ENCODE peak calls at places on chromosome 4, in five cellular contexts. O is naive thymus-derived CD4-positive, alpha-beta T cell; W is tibial artery; L is CD8-positive, alpha-beta T cell; A is suprapubic skin. N is an unnamed sample. For H3K4me1 and H3K27me3, the result is how much of the 10 kb centered on the place peaks cover.

GRCh38 chr4:28073860-28074555 is 1213.4 kb downstream of the STIM2 start:
- DNase-seq in O (no peak), W (no peak), L (no peak), A (no peak), N (no peak)

GRCh38 chr4:136009258-136009832 is 1522.9 kb downstream of the PCDH18 start:
- DNase-seq in O (no peak), W (no peak), L (no peak), A (no peak), N (no peak)

GRCh38 chr4:80336582-80336981 is 1.1 kb downstream of the CFAP299 start:
- DNase-seq in O (no peak), W (no peak), L (no peak), A (no peak), N (no peak)

GRCh38 chr4:85498068-85498733 is 23.3 kb downstream of the ARHGAP24 start:
- DNase-seq in O (no peak), W (peak), L (no peak), A (peak), N (no peak)

GRCh38 chr4:175542787-175543186 is 269.3 kb downstream of the GPM6A start:
- DNase-seq in O (no peak), W (no peak), L (no peak), A (no peak), N (no peak)

GRCh38 chr4:140976768-140977167 is 156.5 kb downstream of the RNF150 start:
- DNase-seq in O (no peak), W (no peak), L (no peak), A (no peak), N (no peak)

GRCh38 chr4:3466691-3467600 is 3.8 kb downstream of the DOK7 start:
- DNase-seq in O (no peak), W (no peak), L (no peak), A (no peak), N (no peak)

GRCh38 chr4:113645288-113645687 is 116.2 kb downstream of the CAMK2D start:
- DNase-seq in O (no peak), W (no peak), L (no peak), A (no peak), N (no peak)

GRCh38 chr4:101500742-101501141 is 153.4 kb upstream of the PPP3CA start:
- DNase-seq in O (no peak), W (no peak), L (no peak), A (no peak), N (no peak)

GRCh38 chr4:131551306-131551705 is 1597.8 kb upstream of the PCDH10 start:
- DNase-seq in O (no peak), W (no peak), L (no peak), A (no peak), N (no peak)

GRCh38 chr4:27270435-27270834 is 409.8 kb downstream of the STIM2 start:
- DNase-seq in O (no peak), W (no peak), L (no peak), A (no peak), N (no peak)

GRCh38 chr4:38455092-38455855 is 208.7 kb upstream of the KLF3 start:
- DNase-seq in O (peak), W (no peak), L (no peak), A (no peak), N (no peak)

GRCh38 chr4:186920486-186920885 is 196.8 kb upstream of the FAT1 start:
- DNase-seq in O (no peak), W (no peak), L (no peak), A (no peak), N (no peak)

GRCh38 chr4:95693594-95693993 is 144.8 kb upstream of the UNC5C start:
- DNase-seq in O (no peak), W (no peak), L (no peak), A (no peak), N (no peak)

GRCh38 chr4:60209588-60209987 is 990.5 kb upstream of the ADGRL3 start:
- DNase-seq in O (no peak), W (no peak), L (no peak), A (no peak), N (no peak)

GRCh38 chr4:61397174-61397573 is 197.0 kb downstream of the ADGRL3 start:
- DNase-seq in O (no peak), W (no peak), L (no peak), A (no peak), N (no peak)

GRCh38 chr4:5959221-5959982 is 58.8 kb downstream of the C4orf50 start:
- DNase-seq in O (no peak), W (no peak), L (no peak), A (peak), N (no peak)

GRCh38 chr4:140944539-140944938 is 188.4 kb upstream of the TBC1D9 start:
- DNase-seq in O (no peak), W (no peak), L (no peak), A (no peak), N (no peak)

DNA sequence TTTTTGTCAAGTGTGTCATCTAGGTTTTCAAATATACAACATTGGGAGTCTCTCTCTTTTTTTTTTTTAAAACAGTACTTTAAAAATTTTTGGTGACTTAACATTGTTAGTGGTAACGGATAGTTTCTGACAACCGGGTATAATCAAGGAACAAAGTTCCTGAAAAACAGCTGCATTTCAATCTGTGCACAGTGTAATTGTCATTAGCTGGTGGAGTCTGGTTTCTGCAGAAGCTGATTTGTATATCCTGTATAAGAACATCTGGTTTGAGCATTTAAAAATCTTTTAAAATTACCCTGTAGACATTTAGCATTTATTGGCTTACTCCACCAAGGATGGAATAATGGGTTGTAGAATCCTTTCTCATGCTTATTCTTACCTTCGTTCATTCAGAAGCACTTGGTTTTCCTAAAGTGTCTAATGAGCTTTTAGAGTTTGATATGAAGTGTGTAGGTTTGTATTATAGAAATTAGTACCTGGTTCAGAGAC is 11.2 kb downstream of the JADE1 start:
- DNase-seq in O (no peak), W (no peak), L (no peak), A (no peak), N (no peak)
- H3K4me1 ChIP-seq in O (under half), W (under half), L (under half), A (under half), N (under half)

GRCh38 chr4:84496356-84497219 is 2.5 kb downstream of the NKX6-1 start:
- DNase-seq in O (no peak), W (no peak), L (no peak), A (no peak), N (no peak)

GRCh38 chr4:84498203-84499026 is 677 bp downstream of the NKX6-1 start:
- DNase-seq in O (no peak), W (no peak), L (no peak), A (no peak), N (no peak)

GRCh38 chr4:84499065-84499982 is at the start of gene NKX6-1:
- DNase-seq in O (no peak), W (peak), L (no peak), A (no peak), N (no peak)

GRCh38 chr4:84497220-84497834 is 1.8 kb downstream of the NKX6-1 start:
- DNase-seq in O (no peak), W (no peak), L (no peak), A (no peak), N (no peak)

DNA sequence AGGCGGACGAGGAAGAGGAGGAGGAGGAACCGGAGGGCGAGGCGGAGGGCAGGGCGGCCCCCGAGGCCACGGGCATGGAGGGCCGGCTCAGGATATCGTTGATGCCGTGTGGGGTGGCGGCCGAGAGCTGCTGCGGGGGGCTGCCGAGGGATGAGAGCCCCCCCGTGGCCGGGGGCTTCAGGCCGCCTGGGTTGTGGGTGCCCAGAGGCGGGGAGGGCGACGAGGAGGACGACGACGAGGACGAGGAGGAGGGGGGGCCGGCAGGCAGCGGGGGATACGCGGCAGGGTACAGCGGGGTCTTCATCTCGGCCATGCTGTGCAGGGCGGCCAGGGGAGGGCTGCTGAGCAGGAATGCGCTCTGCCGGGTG is 1.3 kb downstream of the NKX6-1 start:
- DNase-seq in O (no peak), W (no peak), L (no peak), A (no peak), N (no peak)
- H3K27me3 ChIP-seq in O (under half), W (half or more), L (half or more), A (half or more), N (half or more)

GRCh38 chr4:138611721-138612120 is 369.6 kb upstream of the SLC7A11 start:
- DNase-seq in O (no peak), W (no peak), L (no peak), A (no peak), N (no peak)
- H3K4me1 ChIP-seq in O (under half), W (under half), L (under half), A (under half), N (under half)

GRCh38 chr4:43242611-43243010 is 350.1 kb downstream of the GRXCR1 start:
- DNase-seq in O (no peak), W (no peak), L (no peak), A (no peak), N (no peak)

GRCh38 chr4:43238556-43238955 is 346.0 kb downstream of the GRXCR1 start:
- DNase-seq in O (no peak), W (no peak), L (no peak), A (no peak), N (no peak)

GRCh38 chr4:43241104-43241503 is 348.6 kb downstream of the GRXCR1 start:
- DNase-seq in O (no peak), W (no peak), L (no peak), A (no peak), N (no peak)

GRCh38 chr4:43234626-43235025 is 342.1 kb downstream of the GRXCR1 start:
- DNase-seq in O (no peak), W (no peak), L (no peak), A (no peak), N (no peak)

DNA sequence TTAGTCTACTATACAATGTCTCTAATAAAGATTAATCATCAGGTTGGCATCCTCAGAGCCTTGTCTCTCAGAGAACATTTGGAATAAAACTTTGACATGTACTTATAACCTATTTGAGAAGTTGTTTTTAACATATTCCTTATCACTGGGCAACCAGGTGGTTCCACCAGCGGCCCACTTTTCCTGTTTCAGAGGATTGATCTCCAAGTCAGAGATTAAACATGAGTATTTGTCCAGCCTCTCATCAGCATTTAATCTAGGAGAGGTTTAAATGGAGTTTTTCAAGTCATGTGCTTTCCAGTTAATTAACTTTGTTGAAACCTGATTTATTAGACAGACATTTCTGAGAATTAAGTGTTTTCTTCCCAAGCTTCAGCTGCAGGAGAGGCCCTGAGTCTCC is 345.5 kb downstream of the GRXCR1 start:
- DNase-seq in O (no peak), W (no peak), L (no peak), A (no peak), N (no peak)
- H3K27me3 ChIP-seq in O (under half), W (under half), L (under half), A (under half), N (under half)

DNA sequence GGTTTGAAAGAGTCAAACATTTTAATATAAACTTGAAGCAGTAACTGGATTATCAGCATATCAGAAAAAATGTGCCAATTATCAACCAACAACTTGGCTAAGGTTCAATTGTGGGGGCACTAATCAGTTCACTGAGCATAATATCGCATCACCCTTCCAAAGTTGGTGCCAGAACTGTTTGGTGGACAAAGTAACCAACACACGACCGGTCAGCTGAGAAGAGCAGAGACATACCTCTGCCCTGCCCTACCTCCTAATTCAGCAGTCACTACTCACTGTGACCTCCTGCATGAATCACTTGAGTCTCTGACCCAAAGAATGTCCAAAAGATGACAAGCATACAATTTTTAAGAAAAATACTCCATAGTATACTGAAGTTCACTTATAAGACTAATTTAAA is 53.2 kb downstream of the TSPAN5 start:
- DNase-seq in O (no peak), W (no peak), L (no peak), A (no peak), N (no peak)
- H3K4me1 ChIP-seq in O (under half), W (under half), L (under half), A (under half), N (under half)

GRCh38 chr4:81418572-81418971 is 53.1 kb downstream of the RASGEF1B start:
- DNase-seq in O (no peak), W (no peak), L (no peak), A (no peak), N (no peak)
- H3K27me3 ChIP-seq in O (under half), W (under half), L (under half), A (under half), N (under half)

GRCh38 chr4:145507636-145508035 is 26.0 kb downstream of the SMAD1 start:
- DNase-seq in O (no peak), W (no peak), L (no peak), A (no peak), N (no peak)
- H3K4me1 ChIP-seq in O (under half), W (under half), L (under half), A (under half), N (under half)

DNA sequence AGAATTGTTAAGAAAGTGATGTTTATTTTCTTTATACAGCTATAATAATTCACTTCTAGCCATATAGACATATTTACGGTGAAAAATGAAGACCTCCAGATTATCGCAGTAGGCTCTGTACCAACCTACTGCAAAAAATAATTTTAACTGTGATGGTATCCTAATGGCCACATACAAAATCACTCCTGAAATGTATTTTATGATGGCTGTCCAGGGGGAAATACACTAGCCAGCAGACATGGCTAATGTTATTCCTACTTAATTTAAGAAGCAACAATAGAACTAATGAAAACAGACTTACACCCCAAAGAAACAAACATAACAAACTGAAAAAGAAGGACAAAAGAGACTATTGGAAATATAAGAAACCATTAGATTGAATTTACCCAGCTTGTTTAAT is 4.6 kb downstream of the NKX6-1 start:
- DNase-seq in O (no peak), W (no peak), L (no peak), A (no peak), N (no peak)
- H3K27me3 ChIP-seq in O (under half), W (half or more), L (half or more), A (half or more), N (half or more)

GRCh38 chr4:118829107-118829506 is 6.8 kb downstream of the SEC24D start:
- DNase-seq in O (no peak), W (no peak), L (no peak), A (no peak), N (no peak)
- H3K4me1 ChIP-seq in O (under half), W (under half), L (under half), A (under half), N (under half)

N was measured in CD8-positive, alpha-beta memory T cell.